ENCODE peak calls at places on chromosome 11, in seven cellular contexts. N is HL-60, Q is tibial nerve, V is heart left ventricle, C is IMR-90, S is astrocyte, R is stomach. J is an unnamed sample.

GRCh38 chr11:9264381-9265210 is 554 bp downstream of the DENND5A start:
- DNase-seq in V (peak), C (peak), R (peak), N (peak), S (peak), Q (peak), J (peak)

GRCh38 chr11:65833297-65834030 is at the start of gene SNX32:
- DNase-seq in Q (peak), S (peak), V (peak), C (peak), R (peak), N (peak), J (peak)

GRCh38 chr11:10032991-10033390 is 261.0 kb downstream of the SBF2 start:
- DNase-seq in R (no peak), S (peak), V (no peak), C (peak), Q (no peak), N (no peak), J (no peak)

GRCh38 chr11:43580735-43581369 is 99.7 kb upstream of the HSD17B12 start:
- DNase-seq in N (no peak), S (no peak), R (no peak), V (no peak), C (peak), Q (no peak), J (no peak)

GRCh38 chr11:64834723-64835615 is 9.5 kb downstream of the CDC42BPG start:
- DNase-seq in Q (no peak), V (no peak), S (peak), C (no peak), N (no peak), R (peak), J (peak)

GRCh38 chr11:82930734-82931133 is 29.2 kb downstream of the DDIAS start:
- DNase-seq in Q (no peak), V (no peak), R (no peak), C (no peak), N (no peak), S (no peak), J (no peak)

GRCh38 chr11:121451178-121451981 is 734 bp upstream of the SORL1 start:
- DNase-seq in R (peak), C (no peak), Q (no peak), V (no peak), N (no peak), S (no peak), J (no peak)

GRCh38 chr11:73143126-73143838 is 1.2 kb upstream of the FCHSD2 start:
- DNase-seq in R (no peak), C (peak), Q (no peak), N (peak), V (no peak), S (no peak), J (no peak)

GRCh38 chr11:43987384-43988039 is 45.1 kb downstream of the C11orf96 start:
- DNase-seq in S (peak), N (no peak), V (peak), Q (peak), R (peak), C (peak), J (peak)

GRCh38 chr11:114621950-114622809 is 26.6 kb upstream of the NXPE4 start:
- DNase-seq in R (no peak), Q (no peak), N (no peak), V (no peak), C (no peak), S (no peak), J (no peak)

GRCh38 chr11:116379185-116379828 is 393.5 kb downstream of the BUD13 start:
- DNase-seq in N (no peak), S (no peak), Q (no peak), C (peak), V (peak), R (no peak), J (no peak)

GRCh38 chr11:43664295-43664694 is 16.2 kb upstream of the HSD17B12 start:
- DNase-seq in C (no peak), V (no peak), R (no peak), Q (no peak), S (no peak), N (no peak), J (no peak)

GRCh38 chr11:132072880-132073213 is 702.4 kb downstream of the NTM start:
- DNase-seq in R (no peak), S (peak), N (no peak), C (peak), V (no peak), Q (no peak), J (no peak)

GRCh38 chr11:64851831-64852337 is 7.4 kb upstream of the CDC42BPG start:
- DNase-seq in N (no peak), S (no peak), C (no peak), Q (no peak), R (no peak), V (no peak), J (no peak)

GRCh38 chr11:83895516-83895915 is 609.3 kb upstream of the CCDC90B start:
- DNase-seq in N (no peak), V (no peak), S (peak), Q (no peak), C (no peak), R (no peak), J (no peak)

GRCh38 chr11:76783294-76783900 is at the start of gene TSKU:
- DNase-seq in Q (no peak), N (no peak), S (peak), V (no peak), R (no peak), C (no peak), J (no peak)

GRCh38 chr11:67031791-67032561 is 9.0 kb downstream of the SYT12 start:
- DNase-seq in N (no peak), Q (no peak), C (peak), V (no peak), S (peak), R (no peak), J (no peak)

GRCh38 chr11:104830080-104830479 is 68.2 kb downstream of the CASP12 start:
- DNase-seq in S (peak), R (no peak), C (peak), N (no peak), V (no peak), Q (no peak), J (no peak)

DNA sequence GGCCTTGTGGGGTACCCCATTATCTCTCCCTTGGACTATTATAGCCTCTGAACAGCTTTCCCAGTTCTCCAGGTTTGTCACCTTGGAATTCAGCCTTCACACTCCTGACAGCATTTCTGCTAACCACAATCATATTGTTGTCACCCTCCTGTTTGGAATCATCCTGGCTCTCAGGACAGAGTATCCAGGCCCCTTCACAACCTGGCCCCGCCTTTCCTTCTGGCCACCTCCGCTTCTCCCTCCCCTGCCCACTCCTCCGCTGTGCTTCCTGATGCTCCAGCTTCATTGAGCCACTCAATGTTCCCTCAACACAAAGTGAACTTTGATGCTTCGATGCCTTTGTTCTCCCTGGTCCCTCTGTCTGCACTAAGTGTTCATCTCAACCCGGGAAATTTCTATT is 3.1 kb downstream of the GPR83 start:
- DNase-seq in N (no peak), Q (no peak), V (no peak), S (no peak), R (no peak), C (no peak), J (no peak)
- TF ChIP-seq CTCF in N (no peak), Q (no peak), V (no peak), S (no peak), R (no peak), C (no peak), J (no peak)

DNA sequence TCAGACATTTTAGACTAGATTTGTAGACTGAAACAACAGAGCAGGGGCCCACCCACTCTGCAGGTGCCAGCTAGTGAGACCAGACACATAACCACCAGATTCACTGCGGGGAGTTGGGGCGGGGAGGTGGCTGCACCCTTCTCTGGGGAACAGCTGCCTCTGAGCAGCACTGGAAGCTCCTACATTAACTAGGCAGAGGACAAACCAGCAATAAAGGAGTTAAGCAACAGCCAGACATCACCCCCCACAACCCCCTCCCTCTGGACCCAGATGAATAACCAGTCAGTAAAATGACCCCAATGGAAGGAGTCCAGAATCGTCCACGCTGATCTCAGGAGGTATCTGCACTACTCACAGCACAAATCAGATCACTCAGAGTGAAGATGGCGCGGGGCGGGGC is 125.7 kb upstream of the NCAM1 start:
- DNase-seq in C (no peak), V (no peak), R (no peak), N (no peak), S (no peak), Q (no peak), J (no peak)
- H3K27ac ChIP-seq in C (no peak), V (no peak), R (no peak), N (no peak), S (no peak), Q (peak), J (no peak)

GRCh38 chr11:69446108-69446507 is 35.4 kb upstream of the LINC01488 start:
- DNase-seq in C (no peak), R (no peak), Q (no peak), V (no peak), N (peak), S (no peak), J (no peak)

GRCh38 chr11:69445131-69445470 is 36.4 kb upstream of the LINC01488 start:
- DNase-seq in Q (no peak), C (no peak), V (peak), N (peak), R (no peak), S (no peak), J (no peak)

GRCh38 chr11:69443968-69444364 is 37.5 kb upstream of the LINC01488 start:
- DNase-seq in R (no peak), N (no peak), S (no peak), V (peak), Q (no peak), C (peak), J (no peak)

GRCh38 chr11:69443138-69443967 is 38.1 kb upstream of the LINC01488 start:
- DNase-seq in Q (peak), R (peak), S (peak), V (peak), C (peak), N (peak), J (peak)

DNA sequence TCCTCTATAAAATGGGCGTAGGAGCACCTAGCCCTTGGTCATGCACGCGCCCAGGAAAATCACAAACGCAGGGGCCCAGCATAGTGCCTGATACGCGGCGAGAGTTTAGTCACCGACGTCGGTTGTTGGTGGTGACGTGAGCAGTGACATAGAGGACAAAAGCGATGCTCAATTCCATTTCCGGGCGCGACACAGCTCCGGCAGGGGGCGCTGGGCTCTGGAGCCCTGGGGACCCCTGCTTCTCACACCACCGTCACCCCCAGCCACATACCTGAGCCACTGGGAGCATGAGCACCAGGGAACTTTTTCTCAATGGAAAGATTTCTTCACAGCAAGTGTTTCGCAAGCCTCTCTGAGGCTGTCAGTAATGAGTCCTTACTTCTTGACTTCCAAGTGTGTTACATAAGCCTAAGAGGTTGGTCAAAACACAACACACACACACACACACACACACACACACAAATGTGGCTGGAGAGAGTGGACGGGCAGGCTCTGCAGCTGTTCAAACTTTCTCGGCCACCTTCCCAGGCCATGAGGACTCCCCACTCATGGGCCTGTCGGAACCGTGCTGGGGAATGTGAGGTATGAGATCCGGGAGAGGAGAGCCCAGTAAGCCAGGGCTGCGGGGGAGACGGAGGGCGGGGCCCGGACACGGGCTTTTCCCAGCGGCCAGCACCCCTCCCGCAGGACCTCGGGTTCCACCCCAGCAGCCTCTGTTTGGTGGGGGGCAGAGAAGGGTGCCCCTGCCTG is 36.9 kb upstream of the LINC01488 start:
- DNase-seq in Q (peak), C (peak), R (no peak), N (peak), V (peak), S (peak), J (peak)
- TF ChIP-seq CTCF in Q (peak), C (peak), R (no peak), N (peak), V (peak), S (no peak), J (no peak)

GRCh38 chr11:12968101-12968500 is 41.0 kb upstream of the RASSF10 start:
- DNase-seq in C (no peak), R (no peak), V (no peak), S (no peak), N (no peak), Q (no peak), J (no peak)
- H3K27ac ChIP-seq in C (no peak), R (no peak), V (no peak), S (no peak), N (no peak), Q (no peak), J (no peak)

DNA sequence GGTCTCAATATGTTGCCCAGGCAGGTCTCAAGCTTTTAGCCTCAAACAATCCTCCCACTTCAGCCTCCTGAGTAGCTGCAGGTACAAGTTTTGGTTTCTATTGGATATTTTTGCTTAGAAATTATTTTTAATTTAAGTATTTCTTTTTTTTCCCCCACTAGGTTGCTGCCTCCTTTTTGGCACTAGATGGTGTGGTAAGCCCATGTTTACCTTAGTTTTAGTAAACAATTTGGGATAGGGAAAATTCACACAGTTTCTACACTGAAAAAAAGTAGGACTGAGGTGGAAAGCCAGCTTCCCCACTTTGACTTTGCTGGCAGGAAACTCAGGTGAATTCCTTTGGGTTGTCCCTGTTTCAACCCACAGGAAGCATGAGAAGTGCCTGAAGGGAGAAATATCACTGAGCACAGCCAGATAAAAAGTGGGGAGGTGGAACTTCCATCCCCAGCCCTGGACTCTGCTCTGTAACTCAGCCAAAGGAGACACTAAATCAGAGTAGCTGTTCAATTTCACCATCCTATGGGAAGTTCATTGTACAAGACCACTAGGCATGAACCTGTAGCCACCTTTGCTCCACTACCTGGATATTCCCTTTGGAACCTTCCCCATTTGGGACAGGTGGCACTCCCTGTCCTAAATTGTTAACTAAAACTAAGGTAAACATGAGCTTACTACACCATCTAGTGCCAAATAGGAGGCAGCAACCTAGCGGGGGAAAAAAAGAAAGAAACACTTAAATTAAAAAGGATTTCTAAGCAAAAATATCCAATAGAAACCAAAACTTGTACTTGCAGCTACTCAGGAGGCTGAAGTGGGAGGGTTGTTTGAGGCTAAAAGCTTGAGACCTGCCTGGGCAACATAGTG is 154.4 kb upstream of the FAT3 start:
- DNase-seq in V (no peak), Q (no peak), N (no peak), C (no peak), S (no peak), R (no peak), J (no peak)
- TF ChIP-seq CTCF in V (no peak), Q (no peak), N (no peak), C (peak), S (peak), R (no peak), J (no peak)

GRCh38 chr11:3888876-3889275 is 33.4 kb downstream of the STIM1 start:
- DNase-seq in R (no peak), N (no peak), Q (no peak), S (no peak), V (no peak), C (no peak), J (no peak)
- H3K27ac ChIP-seq in R (no peak), N (no peak), Q (no peak), S (no peak), V (no peak), C (no peak), J (no peak)

DNA sequence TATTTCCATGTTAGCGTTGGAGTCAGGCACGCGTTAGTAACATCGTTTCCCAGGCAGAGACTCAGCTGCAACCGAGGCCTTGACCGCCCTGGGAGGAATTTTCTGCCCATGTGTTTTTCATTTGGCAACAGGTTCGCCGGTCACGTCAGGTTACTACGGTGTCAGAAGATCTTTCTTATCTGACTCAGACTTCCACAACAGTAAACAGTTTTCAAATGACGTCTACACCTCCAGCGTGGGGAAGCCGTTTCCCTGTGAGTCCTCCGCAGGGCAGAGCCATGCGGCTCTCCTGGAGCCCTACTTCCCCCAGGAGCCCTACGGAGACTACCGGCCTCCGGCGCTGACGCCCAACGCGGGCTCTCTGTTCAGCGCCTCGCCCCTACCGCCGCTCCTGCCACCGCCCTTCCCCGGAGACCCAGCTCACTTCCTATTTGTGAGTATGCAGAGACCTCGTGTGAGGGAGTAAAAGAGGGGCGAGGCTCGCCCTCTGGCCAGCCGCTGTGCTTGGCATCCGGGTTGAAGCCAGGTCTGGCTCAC is 14.3 kb upstream of the POU2AF3 start:
- DNase-seq in S (no peak), N (no peak), Q (peak), C (peak), V (peak), R (peak), J (no peak)
- TF ChIP-seq CTCF in S (no peak), N (no peak), Q (no peak), C (no peak), V (no peak), R (no peak), J (no peak)

DNA sequence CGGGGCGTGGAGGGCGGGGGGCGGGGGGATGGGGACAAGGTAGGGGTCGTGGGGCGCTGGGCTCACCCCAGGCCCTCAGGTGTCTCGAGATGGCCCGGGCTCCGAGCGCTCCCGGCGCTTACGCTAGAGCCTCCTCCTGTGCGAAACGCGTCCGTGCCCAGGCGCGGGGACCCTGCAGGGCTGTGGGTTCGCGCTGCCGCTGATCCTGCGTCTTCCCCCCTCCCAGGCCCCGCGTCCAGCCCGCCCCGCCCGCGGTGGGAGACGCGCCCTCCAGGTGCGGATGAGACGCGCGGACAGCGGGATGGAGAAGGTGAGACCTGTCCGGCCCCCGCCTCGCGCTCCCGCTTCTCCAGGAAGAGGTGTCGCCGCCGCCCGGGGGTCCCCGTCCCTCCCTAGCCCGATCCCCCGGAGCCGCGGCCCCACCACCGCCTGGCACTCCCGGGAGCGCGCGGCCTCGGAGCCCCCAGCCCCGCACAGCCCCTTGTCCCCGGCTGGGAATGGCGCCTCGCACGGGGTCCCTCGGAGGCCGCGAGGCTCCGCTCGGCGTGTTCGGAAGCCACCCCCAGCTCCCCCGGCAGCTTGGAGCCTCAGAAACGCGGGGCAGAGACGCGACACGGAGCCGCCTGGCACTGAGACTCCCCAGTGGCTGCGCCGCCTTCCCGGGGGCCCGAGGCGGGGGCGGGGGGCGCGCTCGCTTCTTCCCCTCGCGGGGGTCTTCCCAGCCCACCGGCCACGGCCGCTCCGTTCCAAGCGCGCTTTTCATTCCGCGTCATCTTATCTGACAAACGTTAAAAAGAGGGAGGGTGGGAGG is 27.6 kb upstream of the TOLLIP start:
- DNase-seq in R (no peak), S (no peak), V (no peak), C (no peak), Q (no peak), N (no peak), J (peak)
- H3K27ac ChIP-seq in R (peak), S (no peak), V (no peak), C (no peak), Q (peak), N (no peak), J (no peak)

J was measured in lung.